ENCODE peak calls at places on chromosomes 13 and 19, in ten cellular contexts. One of them, this sample, is unnamed. For H3K79me2 and H3K4me1, the result is how much of the 10 kb centered on the place peaks cover.

GRCh38 chr13:102873653-102874052 is 27.8 kb downstream of the ERCC5 start:
- DNase-seq in H1: no peak
- DNase-seq in endothelial cell of umbilical vein: peak
- DNase-seq in fibroblast of lung: peak
- DNase-seq in PC-3: peak
- DNase-seq in DND-41: no peak
- DNase-seq in GM23338: no peak
- DNase-seq in H9: no peak
- DNase-seq in hepatocyte: no peak
- DNase-seq in SK-N-SH: no peak
- DNase-seq in this sample: no peak

GRCh38 chr13:88000239-88000638 is 329.1 kb downstream of the SLITRK5 start:
- DNase-seq in H1: no peak
- DNase-seq in endothelial cell of umbilical vein: no peak
- DNase-seq in fibroblast of lung: peak
- DNase-seq in PC-3: no peak
- DNase-seq in DND-41: no peak
- DNase-seq in GM23338: no peak
- DNase-seq in H9: no peak
- DNase-seq in hepatocyte: no peak
- DNase-seq in SK-N-SH: no peak
- DNase-seq in this sample: no peak

GRCh38 chr13:45500492-45501174 is 35.9 kb downstream of the COG3 start:
- DNase-seq in H1: no peak
- DNase-seq in endothelial cell of umbilical vein: peak
- DNase-seq in fibroblast of lung: peak
- DNase-seq in PC-3: peak
- DNase-seq in DND-41: no peak
- DNase-seq in GM23338: no peak
- DNase-seq in H9: no peak
- DNase-seq in hepatocyte: no peak
- DNase-seq in SK-N-SH: no peak
- DNase-seq in this sample: peak

GRCh38 chr19:45766919-45767346 is 2.1 kb downstream of the SIX5 start:
- DNase-seq in H1: peak
- DNase-seq in endothelial cell of umbilical vein: no peak
- DNase-seq in fibroblast of lung: peak
- DNase-seq in PC-3: no peak
- DNase-seq in DND-41: no peak
- DNase-seq in GM23338: no peak
- DNase-seq in H9: no peak
- DNase-seq in hepatocyte: no peak
- DNase-seq in SK-N-SH: no peak
- DNase-seq in this sample: no peak

GRCh38 chr13:112711528-112712265 is 21.9 kb downstream of the ATP11A start:
- DNase-seq in H1: peak
- DNase-seq in endothelial cell of umbilical vein: peak
- DNase-seq in fibroblast of lung: peak
- DNase-seq in PC-3: peak
- DNase-seq in DND-41: no peak
- DNase-seq in GM23338: peak
- DNase-seq in H9: peak
- DNase-seq in hepatocyte: peak
- DNase-seq in SK-N-SH: no peak
- DNase-seq in this sample: peak

GRCh38 chr13:44726214-44726613 is 150.1 kb upstream of the TSC22D1 start:
- DNase-seq in H1: no peak
- DNase-seq in endothelial cell of umbilical vein: no peak
- DNase-seq in fibroblast of lung: peak
- DNase-seq in PC-3: no peak
- DNase-seq in DND-41: no peak
- DNase-seq in GM23338: no peak
- DNase-seq in H9: no peak
- DNase-seq in hepatocyte: no peak
- DNase-seq in SK-N-SH: no peak
- DNase-seq in this sample: no peak

GRCh38 chr13:31675521-31675953 is 63.8 kb upstream of the RXFP2 start:
- DNase-seq in H1: no peak
- DNase-seq in endothelial cell of umbilical vein: no peak
- DNase-seq in fibroblast of lung: peak
- DNase-seq in PC-3: no peak
- DNase-seq in DND-41: no peak
- DNase-seq in GM23338: no peak
- DNase-seq in H9: no peak
- DNase-seq in hepatocyte: no peak
- DNase-seq in SK-N-SH: peak
- DNase-seq in this sample: no peak

GRCh38 chr19:31304877-31305312 is 44.3 kb downstream of the TSHZ3 start:
- DNase-seq in H1: no peak
- DNase-seq in endothelial cell of umbilical vein: no peak
- DNase-seq in fibroblast of lung: no peak
- DNase-seq in PC-3: no peak
- DNase-seq in DND-41: no peak
- DNase-seq in GM23338: no peak
- DNase-seq in H9: no peak
- DNase-seq in hepatocyte: no peak
- DNase-seq in SK-N-SH: no peak
- DNase-seq in this sample: no peak

DNA sequence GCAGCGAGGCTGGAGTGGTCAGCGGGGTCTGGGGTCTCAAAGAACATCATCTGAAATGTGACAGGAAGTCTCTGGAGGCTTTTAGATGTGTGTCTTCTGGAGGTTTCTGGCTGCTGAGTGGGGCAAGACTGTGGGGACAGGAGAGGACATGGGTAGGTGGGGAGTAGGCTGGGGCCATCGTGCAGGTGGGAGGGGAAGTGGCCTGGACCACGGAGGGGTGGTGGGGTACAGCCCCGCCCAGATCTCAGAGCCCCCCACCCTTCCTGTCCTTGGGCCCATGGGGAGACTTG is 6.2 kb downstream of the AP1M1 start:
- DNase-seq in H1: no peak
- DNase-seq in endothelial cell of umbilical vein: no peak
- DNase-seq in fibroblast of lung: no peak
- DNase-seq in PC-3: no peak
- DNase-seq in DND-41: no peak
- DNase-seq in GM23338: no peak
- DNase-seq in H9: no peak
- DNase-seq in hepatocyte: no peak
- DNase-seq in SK-N-SH: peak
- DNase-seq in this sample: no peak
- H3K79me2 ChIP-seq in H1: under half
- H3K79me2 ChIP-seq in endothelial cell of umbilical vein: under half
- H3K79me2 ChIP-seq in fibroblast of lung: half or more
- H3K79me2 ChIP-seq in PC-3: under half
- H3K79me2 ChIP-seq in DND-41: under half
- H3K79me2 ChIP-seq in GM23338: under half
- H3K79me2 ChIP-seq in H9: under half
- H3K79me2 ChIP-seq in hepatocyte: under half
- H3K79me2 ChIP-seq in SK-N-SH: under half
- H3K79me2 ChIP-seq in this sample: under half

GRCh38 chr13:24615114-24615513 is 65.1 kb upstream of the ATP12A start:
- DNase-seq in H1: no peak
- DNase-seq in endothelial cell of umbilical vein: no peak
- DNase-seq in fibroblast of lung: no peak
- DNase-seq in PC-3: no peak
- DNase-seq in DND-41: no peak
- DNase-seq in GM23338: no peak
- DNase-seq in H9: no peak
- DNase-seq in hepatocyte: no peak
- DNase-seq in SK-N-SH: no peak
- DNase-seq in this sample: no peak

GRCh38 chr13:24613755-24614154 is 66.5 kb upstream of the ATP12A start:
- DNase-seq in H1: no peak
- DNase-seq in endothelial cell of umbilical vein: no peak
- DNase-seq in fibroblast of lung: no peak
- DNase-seq in PC-3: no peak
- DNase-seq in DND-41: no peak
- DNase-seq in GM23338: no peak
- DNase-seq in H9: no peak
- DNase-seq in hepatocyte: no peak
- DNase-seq in SK-N-SH: no peak
- DNase-seq in this sample: no peak

GRCh38 chr13:24612726-24613125 is 67.5 kb upstream of the ATP12A start:
- DNase-seq in H1: no peak
- DNase-seq in endothelial cell of umbilical vein: no peak
- DNase-seq in fibroblast of lung: no peak
- DNase-seq in PC-3: no peak
- DNase-seq in DND-41: no peak
- DNase-seq in GM23338: no peak
- DNase-seq in H9: no peak
- DNase-seq in hepatocyte: no peak
- DNase-seq in SK-N-SH: no peak
- DNase-seq in this sample: no peak

GRCh38 chr13:24614306-24615080 is 65.7 kb upstream of the ATP12A start:
- DNase-seq in H1: no peak
- DNase-seq in endothelial cell of umbilical vein: no peak
- DNase-seq in fibroblast of lung: no peak
- DNase-seq in PC-3: no peak
- DNase-seq in DND-41: no peak
- DNase-seq in GM23338: no peak
- DNase-seq in H9: no peak
- DNase-seq in hepatocyte: no peak
- DNase-seq in SK-N-SH: no peak
- DNase-seq in this sample: no peak

DNA sequence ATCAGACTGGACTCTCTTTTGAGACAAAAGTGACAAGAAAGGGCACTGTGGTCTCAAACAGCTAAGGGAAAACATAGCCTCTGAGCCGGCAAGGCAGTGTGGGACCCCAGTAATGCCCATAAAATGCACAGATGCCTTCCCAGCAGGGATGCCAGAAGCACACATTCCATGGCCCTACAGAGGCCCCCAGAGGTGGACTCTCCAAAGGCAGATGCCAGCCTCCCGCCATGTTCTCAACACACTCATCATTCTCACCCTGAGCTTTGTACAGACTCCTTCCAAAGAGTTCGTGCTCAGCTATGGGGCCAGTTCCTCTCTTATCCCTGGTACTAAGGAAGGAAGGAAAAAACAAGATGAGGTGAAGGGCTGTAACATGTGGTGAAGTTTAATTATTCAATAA is 67.1 kb upstream of the ATP12A start:
- DNase-seq in H1: no peak
- DNase-seq in endothelial cell of umbilical vein: no peak
- DNase-seq in fibroblast of lung: no peak
- DNase-seq in PC-3: no peak
- DNase-seq in DND-41: no peak
- DNase-seq in GM23338: no peak
- DNase-seq in H9: no peak
- DNase-seq in hepatocyte: no peak
- DNase-seq in SK-N-SH: no peak
- DNase-seq in this sample: no peak
- H3K4me1 ChIP-seq in H1: under half
- H3K4me1 ChIP-seq in endothelial cell of umbilical vein: under half
- H3K4me1 ChIP-seq in fibroblast of lung: under half
- H3K4me1 ChIP-seq in PC-3: under half
- H3K4me1 ChIP-seq in DND-41: under half
- H3K4me1 ChIP-seq in GM23338: under half
- H3K4me1 ChIP-seq in H9: under half
- H3K4me1 ChIP-seq in hepatocyte: under half
- H3K4me1 ChIP-seq in SK-N-SH: under half
- H3K4me1 ChIP-seq in this sample: under half

DNA sequence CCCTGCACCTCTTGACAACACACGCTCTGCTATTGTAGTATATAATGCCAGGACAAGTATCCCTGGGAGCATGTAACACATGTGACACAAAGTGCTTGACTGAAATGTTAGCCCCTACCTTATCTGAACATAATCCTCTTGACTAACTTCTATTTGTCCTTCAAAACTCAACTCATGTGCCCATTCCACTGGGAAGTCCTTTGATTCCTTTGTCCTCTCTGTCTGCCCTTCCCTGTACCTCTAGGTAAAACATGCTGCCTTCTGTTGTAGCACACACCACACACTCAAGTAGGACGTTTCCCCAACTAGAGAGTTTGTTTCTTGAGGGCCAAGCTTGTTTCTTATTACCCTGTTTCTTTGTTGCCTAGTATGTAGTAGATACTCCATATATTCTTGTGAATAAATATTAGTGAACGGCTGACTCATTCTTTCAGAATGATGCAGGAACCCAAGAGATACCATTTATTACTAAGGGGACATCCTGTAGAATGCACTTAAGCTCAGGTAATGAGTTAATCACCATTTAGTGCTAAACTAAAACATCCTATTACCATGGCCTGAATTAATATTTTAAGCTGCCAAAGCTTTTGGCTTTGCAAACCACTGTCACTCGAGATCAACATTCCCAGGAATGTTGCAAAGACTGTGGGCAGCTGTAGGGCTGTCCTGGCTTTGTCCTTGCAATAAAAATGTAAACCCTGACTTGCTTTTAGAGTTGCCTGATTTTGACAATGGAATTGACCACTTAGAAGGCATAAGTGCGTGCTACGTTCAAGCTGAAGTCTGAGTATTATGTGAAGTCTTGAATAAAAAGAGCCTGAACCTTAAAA is 313.4 kb downstream of the COG6 start:
- DNase-seq in H1: no peak
- DNase-seq in endothelial cell of umbilical vein: no peak
- DNase-seq in fibroblast of lung: no peak
- DNase-seq in PC-3: peak
- DNase-seq in DND-41: no peak
- DNase-seq in GM23338: no peak
- DNase-seq in H9: no peak
- DNase-seq in hepatocyte: no peak
- DNase-seq in SK-N-SH: no peak
- DNase-seq in this sample: no peak
- TF ChIP-seq CTCF in H1: no peak
- TF ChIP-seq CTCF in endothelial cell of umbilical vein: no peak
- TF ChIP-seq CTCF in fibroblast of lung: no peak
- TF ChIP-seq CTCF in PC-3: no peak
- TF ChIP-seq CTCF in DND-41: no peak
- TF ChIP-seq CTCF in GM23338: no peak
- TF ChIP-seq CTCF in H9: no peak
- TF ChIP-seq CTCF in hepatocyte: no peak
- TF ChIP-seq CTCF in SK-N-SH: no peak
- TF ChIP-seq CTCF in this sample: no peak

GRCh38 chr19:12611361-12611699 is 610 bp downstream of the ZNF791 start:
- DNase-seq in H1: peak
- DNase-seq in endothelial cell of umbilical vein: peak
- DNase-seq in fibroblast of lung: peak
- DNase-seq in PC-3: peak
- DNase-seq in DND-41: no peak
- DNase-seq in GM23338: peak
- DNase-seq in H9: peak
- DNase-seq in hepatocyte: peak
- DNase-seq in SK-N-SH: peak
- DNase-seq in this sample: peak

GRCh38 chr19:12606796-12607195 is 3.8 kb downstream of the ZNF490 start:
- DNase-seq in H1: no peak
- DNase-seq in endothelial cell of umbilical vein: no peak
- DNase-seq in fibroblast of lung: no peak
- DNase-seq in PC-3: no peak
- DNase-seq in DND-41: no peak
- DNase-seq in GM23338: no peak
- DNase-seq in H9: no peak
- DNase-seq in hepatocyte: no peak
- DNase-seq in SK-N-SH: no peak
- DNase-seq in this sample: no peak

DNA sequence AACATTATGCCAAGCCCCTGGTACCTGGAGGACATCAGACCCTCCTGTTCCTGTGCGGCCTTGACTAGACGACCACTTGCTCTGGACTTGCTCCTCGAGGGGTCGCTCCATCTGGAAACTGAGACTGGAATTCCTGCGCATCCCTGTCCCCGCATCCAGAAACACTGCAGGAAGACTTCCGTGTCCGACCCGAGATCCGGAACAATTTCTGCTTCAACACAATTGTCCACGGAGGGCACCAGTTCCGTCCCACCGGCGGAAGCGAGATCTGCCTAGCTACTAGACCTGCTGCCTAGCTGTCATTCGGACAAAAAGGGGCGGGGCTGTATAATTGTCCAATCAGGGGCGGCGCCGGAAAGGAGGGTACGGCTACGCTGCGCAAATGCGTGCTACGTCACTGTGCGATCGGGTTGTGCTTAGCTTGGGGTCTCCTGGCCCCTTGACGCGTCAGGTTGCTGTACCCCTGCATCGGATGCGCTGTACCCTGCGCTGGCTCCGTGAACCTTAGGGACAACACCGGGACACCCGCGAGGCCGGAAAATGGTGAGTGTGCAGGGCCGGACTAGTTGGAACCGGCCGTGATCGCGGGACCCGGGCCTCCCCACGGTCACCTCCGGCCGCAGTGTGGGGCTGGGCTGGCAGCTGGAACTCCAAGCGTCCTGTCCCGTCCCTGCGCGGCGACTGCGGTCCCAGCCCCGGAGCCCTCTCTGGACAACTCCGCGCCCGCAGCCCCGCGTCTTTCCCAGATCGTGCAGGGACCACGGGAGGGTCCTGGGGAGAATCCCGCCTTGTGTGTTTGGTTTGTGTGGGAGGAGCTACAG is at the start of the genes ZNF490 and ZNF791:
- DNase-seq in H1: peak
- DNase-seq in endothelial cell of umbilical vein: peak
- DNase-seq in fibroblast of lung: peak
- DNase-seq in PC-3: peak
- DNase-seq in DND-41: peak
- DNase-seq in GM23338: peak
- DNase-seq in H9: peak
- DNase-seq in hepatocyte: peak
- DNase-seq in SK-N-SH: peak
- DNase-seq in this sample: peak
- H3K79me2 ChIP-seq in H1: under half
- H3K79me2 ChIP-seq in endothelial cell of umbilical vein: under half
- H3K79me2 ChIP-seq in fibroblast of lung: under half
- H3K79me2 ChIP-seq in PC-3: half or more
- H3K79me2 ChIP-seq in DND-41: half or more
- H3K79me2 ChIP-seq in GM23338: half or more
- H3K79me2 ChIP-seq in H9: under half
- H3K79me2 ChIP-seq in hepatocyte: half or more
- H3K79me2 ChIP-seq in SK-N-SH: half or more
- H3K79me2 ChIP-seq in this sample: half or more